ENCODE peak calls at places on chromosomes 3 and 15, in seven cellular contexts. Q, Z, C, L, F, T and M are unnamed samples.

GRCh38 chr3:117752984-117753717 is 1043.6 kb downstream of the TUSC7 start:
- DNase-seq in L (no peak), T (no peak), F (no peak), Z (no peak), Q (peak), C (no peak), M (no peak)

GRCh38 chr3:119245778-119246177 is 5.1 kb upstream of the B4GALT4 start:
- DNase-seq in F (no peak), C (no peak), T (no peak), Q (no peak), L (no peak), Z (no peak), M (no peak)

GRCh38 chr15:95429345-95429744 is 901.2 kb upstream of the NR2F2 start:
- DNase-seq in L (peak), T (no peak), F (no peak), C (no peak), Z (no peak), Q (no peak), M (no peak)

GRCh38 chr3:126290325-126290724 is 66.9 kb downstream of the KLF15 start:
- DNase-seq in C (no peak), L (no peak), Q (no peak), Z (no peak), T (no peak), F (no peak), M (no peak)

GRCh38 chr3:30521156-30521555 is 85.2 kb upstream of the TGFBR2 start:
- DNase-seq in L (no peak), Z (no peak), F (no peak), Q (no peak), T (no peak), C (no peak), M (no peak)

GRCh38 chr15:47963265-47963664 is 157.5 kb upstream of the SLC24A5 start:
- DNase-seq in C (no peak), Z (no peak), L (no peak), T (peak), Q (no peak), F (no peak), M (no peak)

GRCh38 chr15:66882251-66883020 is 180.4 kb downstream of the SMAD6 start:
- DNase-seq in T (no peak), C (no peak), Q (peak), F (no peak), L (no peak), Z (no peak), M (no peak)

GRCh38 chr3:55162031-55162784 is 234.3 kb upstream of the LRTM1 start:
- DNase-seq in C (no peak), F (no peak), Q (peak), L (no peak), Z (no peak), T (no peak), M (no peak)

GRCh38 chr3:195197764-195198423 is 73.1 kb downstream of the XXYLT1 start:
- DNase-seq in C (no peak), F (no peak), Q (peak), Z (no peak), L (no peak), T (no peak), M (no peak)

GRCh38 chr3:55718956-55719355 is 231.8 kb upstream of the WNT5A start:
- DNase-seq in Z (no peak), F (no peak), T (no peak), C (no peak), L (no peak), Q (no peak), M (no peak)

GRCh38 chr3:89504432-89504831 is 397.0 kb downstream of the EPHA3 start:
- DNase-seq in L (no peak), Q (no peak), C (no peak), T (no peak), F (no peak), Z (no peak), M (no peak)

GRCh38 chr3:7309707-7310106 is 448.8 kb downstream of the GRM7 start:
- DNase-seq in T (no peak), Q (no peak), F (no peak), Z (peak), L (peak), C (no peak), M (no peak)

GRCh38 chr15:71301958-71302621 is 186.8 kb downstream of the THSD4 start:
- DNase-seq in L (no peak), C (no peak), T (no peak), F (no peak), Z (no peak), Q (no peak), M (no peak)

GRCh38 chr15:60012695-60013094 is 8.6 kb downstream of the FOXB1 start:
- DNase-seq in F (no peak), L (no peak), T (no peak), Q (no peak), C (no peak), Z (no peak), M (no peak)

GRCh38 chr3:113223831-113224240 is 12.5 kb downstream of the BOC start:
- DNase-seq in T (no peak), F (no peak), L (no peak), Z (no peak), C (no peak), Q (no peak), M (no peak)